ENCODE peak calls at places on chromosomes 5 and 9, in seven cellular contexts. U, A, R, S, Y, N and G are unnamed samples.

GRCh38 chr9:136541709-136542108 is 4.1 kb downstream of the NOTCH1 start:
- DNase-seq in U (no peak), A (no peak), R (no peak), S (no peak), Y (no peak), N (no peak), G (no peak)

GRCh38 chr5:10485142-10485795 is 43.6 kb downstream of the ROPN1L start:
- DNase-seq in U (peak), A (no peak), R (peak), S (peak), Y (no peak), N (peak), G (peak)

GRCh38 chr5:13331585-13331984 is 612.9 kb downstream of the DNAH5 start:
- DNase-seq in U (no peak), A (no peak), R (no peak), S (no peak), Y (no peak), N (no peak), G (no peak)

GRCh38 chr9:108156270-108156998 is 666.9 kb upstream of the KLF4 start:
- DNase-seq in U (no peak), A (no peak), R (peak), S (peak), Y (no peak), N (no peak), G (no peak)

GRCh38 chr5:10140195-10140973 is 109.3 kb downstream of the ATPSCKMT start:
- DNase-seq in U (no peak), A (no peak), R (peak), S (peak), Y (no peak), N (no peak), G (no peak)

GRCh38 chr9:114722937-114723620 is 41.1 kb upstream of the TEX48 start:
- DNase-seq in U (no peak), A (no peak), R (peak), S (no peak), Y (no peak), N (no peak), G (no peak)

GRCh38 chr9:78319197-78320029 is 22.5 kb downstream of the PSAT1 start:
- DNase-seq in U (no peak), A (no peak), R (no peak), S (no peak), Y (no peak), N (no peak), G (no peak)

GRCh38 chr9:83065233-83065632 is 2.3 kb upstream of the RASEF start:
- DNase-seq in U (no peak), A (no peak), R (no peak), S (no peak), Y (no peak), N (no peak), G (no peak)

GRCh38 chr9:17130285-17130684 is 4.6 kb upstream of the CNTLN start:
- DNase-seq in U (no peak), A (no peak), R (no peak), S (no peak), Y (no peak), N (no peak), G (no peak)

GRCh38 chr9:133658442-133659431 is 22.6 kb downstream of the DBH start:
- DNase-seq in U (no peak), A (peak), R (peak), S (peak), Y (no peak), N (peak), G (peak)

GRCh38 chr5:5494489-5495402 is 72.3 kb downstream of the ICE1 start:
- DNase-seq in U (no peak), A (peak), R (peak), S (peak), Y (peak), N (no peak), G (peak)

GRCh38 chr5:132055808-132056609 is 4.4 kb upstream of the IL3 start:
- DNase-seq in U (peak), A (peak), R (no peak), S (no peak), Y (peak), N (no peak), G (peak)

GRCh38 chr5:58759745-58760144 is 176.9 kb downstream of the RAB3C start:
- DNase-seq in U (no peak), A (no peak), R (no peak), S (no peak), Y (peak), N (no peak), G (no peak)

GRCh38 chr9:16092627-16093091 is 539.8 kb downstream of the CCDC171 start:
- DNase-seq in U (no peak), A (no peak), R (no peak), S (no peak), Y (no peak), N (peak), G (no peak)

GRCh38 chr9:120570296-120570695 is 9.7 kb downstream of the CDK5RAP2 start:
- DNase-seq in U (no peak), A (no peak), R (peak), S (no peak), Y (no peak), N (no peak), G (no peak)

GRCh38 chr5:19492861-19493260 is 495.1 kb downstream of the CDH18 start:
- DNase-seq in U (no peak), A (no peak), R (no peak), S (no peak), Y (no peak), N (no peak), G (no peak)

GRCh38 chr9:92590386-92590785 is 54.6 kb upstream of the ECM2 start:
- DNase-seq in U (no peak), A (no peak), R (peak), S (no peak), Y (no peak), N (no peak), G (no peak)

GRCh38 chr5:103929310-103930003 is 366.9 kb upstream of the NUDT12 start:
- DNase-seq in U (no peak), A (no peak), R (peak), S (no peak), Y (no peak), N (no peak), G (no peak)

GRCh38 chr9:131394464-131395026 is 659 bp downstream of the PRRC2B start:
- DNase-seq in U (peak), A (no peak), R (peak), S (no peak), Y (peak), N (peak), G (peak)

GRCh38 chr5:179376701-179377420 is 31.6 kb upstream of the ADAMTS2 start:
- DNase-seq in U (no peak), A (no peak), R (no peak), S (no peak), Y (no peak), N (no peak), G (no peak)

GRCh38 chr5:79484731-79485130 is 29.2 kb downstream of the HOMER1 start:
- DNase-seq in U (no peak), A (no peak), R (peak), S (no peak), Y (no peak), N (no peak), G (no peak)

DNA sequence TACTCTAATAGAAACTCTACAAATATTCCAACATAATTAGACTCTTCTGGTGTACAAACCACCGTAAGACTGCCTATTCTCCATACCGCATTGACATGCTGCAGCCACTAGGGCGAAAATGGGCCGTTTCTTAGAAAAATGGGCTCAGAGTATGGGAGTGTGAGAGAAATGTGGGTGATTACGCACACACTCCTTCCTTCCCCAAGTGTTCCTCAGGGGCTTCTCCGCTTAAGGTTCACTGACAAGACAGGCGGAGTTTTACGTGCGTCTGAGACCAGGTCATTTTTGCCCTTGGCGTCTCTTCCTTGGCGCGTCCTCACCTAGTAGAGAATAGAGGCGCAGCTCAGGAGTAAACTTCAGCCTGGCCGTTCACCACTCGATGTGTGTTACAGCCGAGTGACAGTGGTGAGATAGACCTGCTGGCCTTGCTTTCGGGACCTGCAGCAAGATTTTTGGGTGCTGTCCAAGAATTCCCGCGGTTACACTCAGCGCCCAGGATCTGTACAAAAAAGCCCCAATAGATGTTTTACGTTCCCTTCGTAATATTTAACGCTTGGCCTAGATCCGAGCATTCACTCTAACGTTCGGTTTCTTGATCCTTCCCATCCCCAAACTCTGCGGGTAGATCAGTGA is 1.8 kb upstream of the NTRK2 start:
- DNase-seq in U (no peak), A (no peak), R (no peak), S (peak), Y (peak), N (no peak), G (peak)
- TF ChIP-seq CTCF in U (peak), A (no peak), R (peak), S (no peak), Y (peak), N (peak), G (no peak)

GRCh38 chr5:140345919-140346347 is 470 bp downstream of the HBEGF start:
- DNase-seq in U (peak), A (no peak), R (peak), S (peak), Y (peak), N (peak), G (peak)
- TF ChIP-seq CTCF in U (peak), A (no peak), R (peak), S (peak), Y (no peak), N (no peak), G (no peak)

DNA sequence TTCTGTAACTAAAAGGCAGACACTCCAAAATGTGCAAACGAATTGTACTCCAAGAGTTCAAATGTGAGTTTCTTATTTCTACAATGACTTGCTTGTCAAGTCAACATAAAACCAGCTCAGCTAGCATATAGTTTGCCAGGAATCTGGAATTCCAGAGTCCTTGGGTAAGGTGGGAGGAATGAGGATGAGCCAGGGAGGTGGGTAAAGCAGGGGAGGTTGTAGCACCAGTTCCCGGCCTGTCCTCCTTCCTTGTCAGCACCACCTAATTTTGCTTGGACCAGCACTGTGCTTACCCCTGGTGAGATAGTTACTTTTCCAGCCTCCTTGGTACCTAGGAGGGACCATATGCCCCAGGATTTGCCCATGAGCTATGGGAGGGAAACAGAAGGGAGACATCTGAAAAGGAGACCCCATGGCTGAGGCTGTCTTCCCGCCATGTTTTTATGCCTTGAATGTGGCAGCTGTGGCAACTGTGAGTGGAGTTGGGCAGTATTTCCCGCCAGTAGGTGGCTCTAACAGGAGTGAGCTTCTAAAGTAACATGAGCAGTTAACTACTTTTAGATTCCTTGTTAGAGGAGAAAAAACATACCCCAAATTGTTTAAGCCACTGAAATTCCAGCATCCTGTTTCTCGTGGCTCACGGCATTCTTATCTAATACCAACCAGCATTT is 302.5 kb downstream of the TENT4A start:
- DNase-seq in U (no peak), A (no peak), R (no peak), S (no peak), Y (no peak), N (no peak), G (no peak)
- TF ChIP-seq CTCF in U (no peak), A (no peak), R (no peak), S (no peak), Y (no peak), N (no peak), G (no peak)

GRCh38 chr5:136636001-136636400 is 270.7 kb upstream of the TRPC7 start:
- DNase-seq in U (no peak), A (no peak), R (no peak), S (no peak), Y (no peak), N (no peak), G (no peak)

GRCh38 chr5:136642976-136643375 is 277.6 kb upstream of the TRPC7 start:
- DNase-seq in U (no peak), A (no peak), R (no peak), S (no peak), Y (no peak), N (no peak), G (no peak)

GRCh38 chr5:136639616-136640015 is 274.3 kb upstream of the TRPC7 start:
- DNase-seq in U (no peak), A (no peak), R (no peak), S (no peak), Y (no peak), N (no peak), G (no peak)

DNA sequence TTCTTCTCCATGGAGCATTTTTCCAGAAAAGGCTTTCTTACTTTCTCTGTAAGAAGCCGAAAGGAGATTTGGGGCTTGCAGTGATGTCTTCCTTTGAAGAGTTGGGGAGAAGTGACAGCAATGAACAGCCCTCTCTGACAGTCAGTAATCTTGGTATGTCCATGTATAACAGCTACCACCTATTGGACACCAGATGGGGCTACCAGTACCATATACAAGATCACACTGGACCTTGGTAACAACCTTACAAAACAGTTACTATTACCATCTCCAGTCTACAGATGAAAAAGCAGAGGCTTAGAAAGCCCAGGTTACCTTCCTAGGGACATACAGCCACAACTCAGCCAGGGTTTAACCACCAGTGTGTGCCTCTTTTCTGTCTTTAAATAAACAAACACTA is 272.7 kb upstream of the TRPC7 start:
- DNase-seq in U (no peak), A (no peak), R (peak), S (no peak), Y (no peak), N (no peak), G (no peak)
- TF ChIP-seq CTCF in U (peak), A (no peak), R (no peak), S (no peak), Y (no peak), N (no peak), G (no peak)

DNA sequence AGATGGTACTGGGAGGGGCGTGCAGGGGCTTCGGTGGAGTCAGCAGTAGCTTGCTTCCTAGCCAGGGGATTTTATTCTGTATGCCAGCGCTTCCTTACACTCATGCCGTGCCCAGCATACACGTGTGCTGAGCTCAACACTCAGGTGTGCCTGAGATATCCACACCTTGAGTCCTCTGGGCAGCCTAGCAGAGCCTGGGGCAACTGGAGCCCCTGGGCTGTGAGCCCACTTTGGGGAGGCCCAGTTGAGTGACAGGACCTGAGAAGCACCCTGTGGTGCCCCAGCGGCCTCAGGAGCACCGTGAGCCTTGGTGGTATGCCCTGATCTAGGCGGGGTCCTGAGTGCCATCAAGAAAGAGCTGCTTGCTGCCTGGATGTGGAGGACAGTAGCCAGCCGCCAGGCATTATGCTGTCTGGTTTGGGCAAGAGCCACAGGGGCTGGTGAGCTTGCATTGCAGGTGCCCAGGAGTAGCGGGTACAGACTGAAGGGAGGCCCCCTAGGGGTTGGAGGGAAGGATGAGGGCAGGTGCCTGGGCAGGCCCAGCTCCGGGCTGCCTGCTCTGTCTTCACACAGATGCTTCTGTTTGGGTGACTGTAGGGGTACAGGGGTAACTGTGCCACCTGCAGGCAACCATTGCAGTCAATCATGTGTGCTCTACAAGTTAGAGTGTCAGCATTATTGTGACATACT is 42.9 kb downstream of the BNIP1 start:
- DNase-seq in U (no peak), A (no peak), R (no peak), S (peak), Y (no peak), N (no peak), G (peak)
- TF ChIP-seq CTCF in U (peak), A (no peak), R (no peak), S (peak), Y (no peak), N (peak), G (no peak)

DNA sequence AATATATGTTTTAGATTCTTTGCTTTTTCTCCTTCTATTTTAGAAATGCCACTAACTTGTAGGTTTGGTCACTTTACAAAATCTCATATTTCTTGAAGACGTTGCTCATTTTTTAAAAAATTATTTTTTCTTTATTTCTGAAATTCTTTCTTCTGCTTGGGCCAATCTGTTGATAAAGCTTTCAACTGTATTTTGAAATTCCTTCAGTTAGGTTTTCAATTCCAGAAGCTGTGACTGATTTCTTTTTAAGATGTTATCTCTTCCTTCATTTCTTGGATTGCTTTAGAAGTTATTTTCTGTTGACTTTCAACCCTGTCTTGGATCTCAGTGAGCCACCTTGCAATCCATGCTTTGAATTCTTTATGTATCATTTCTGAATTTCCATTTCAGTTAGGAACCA is 64.2 kb downstream of the SLC25A46 start:
- DNase-seq in U (no peak), A (no peak), R (no peak), S (no peak), Y (no peak), N (no peak), G (no peak)
- TF ChIP-seq CTCF in U (no peak), A (no peak), R (no peak), S (no peak), Y (no peak), N (no peak), G (no peak)